ENCODE peak calls at places on chromosomes 2 and 18, in four cellular contexts. J is SK-N-SH, M is HCT116, T is mammary epithelial cell. H is an unnamed sample. For H3K4me1, the result is how much of the 10 kb centered on the place peaks cover.

GRCh38 chr2:219551863-219552381 is 8.1 kb downstream of the TMEM198 start:
- DNase-seq in J (no peak), T (no peak), M (no peak), H (no peak)

GRCh38 chr18:79496237-79496977 is 100.7 kb downstream of the NFATC1 start:
- DNase-seq in J (no peak), M (no peak), T (no peak), H (no peak)

GRCh38 chr2:7269993-7270392 is 352.8 kb downstream of the RNF144A start:
- DNase-seq in J (no peak), M (no peak), T (no peak), H (no peak)

GRCh38 chr2:80300346-80300745 is 4.2 kb downstream of the LRRTM1 start:
- DNase-seq in M (no peak), T (no peak), J (no peak), H (no peak)

GRCh38 chr2:219454217-219454616 is 19.6 kb downstream of the SPEG start:
- DNase-seq in J (no peak), M (no peak), T (peak), H (no peak)

GRCh38 chr2:60317831-60318230 is 235.6 kb downstream of the BCL11A start:
- DNase-seq in T (no peak), M (no peak), J (no peak), H (no peak)

GRCh38 chr2:46669996-46670793 is 190.8 kb downstream of the TMEM247 start:
- DNase-seq in M (no peak), J (no peak), T (peak), H (no peak)

GRCh38 chr2:101672047-101672446 is 25.5 kb upstream of the MAP4K4 start:
- DNase-seq in T (no peak), J (no peak), M (no peak), H (no peak)

GRCh38 chr2:70069049-70069448 is 18.2 kb upstream of the PCBP1 start:
- DNase-seq in T (peak), M (no peak), J (no peak), H (no peak)

GRCh38 chr2:150110548-150110947 is 376.9 kb downstream of the RND3 start:
- DNase-seq in M (no peak), J (no peak), T (peak), H (no peak)

GRCh38 chr18:35460719-35461118 is 37.0 kb downstream of the INO80C start:
- DNase-seq in T (peak), J (no peak), M (no peak), H (no peak)

GRCh38 chr2:102033028-102033749 is 41.4 kb downstream of the IL1R2 start:
- DNase-seq in J (no peak), T (peak), M (no peak), H (peak)

GRCh38 chr2:70083344-70084156 is 3.7 kb upstream of the PCBP1 start:
- DNase-seq in M (peak), J (no peak), T (peak), H (no peak)

GRCh38 chr2:45441571-45441970 is 169.5 kb downstream of the SRBD1 start:
- DNase-seq in J (no peak), T (peak), M (no peak), H (no peak)

GRCh38 chr2:16454621-16455020 is 211.0 kb downstream of the CYRIA start:
- DNase-seq in T (no peak), M (no peak), J (no peak), H (no peak)

GRCh38 chr2:18117592-18117991 is 239.1 kb downstream of the KCNS3 start:
- DNase-seq in J (peak), T (peak), M (peak), H (no peak)

GRCh38 chr18:47881752-47882455 is 48.6 kb downstream of the SMAD2 start:
- DNase-seq in T (peak), J (no peak), M (peak), H (no peak)

GRCh38 chr18:7577706-7578105 is 10.6 kb downstream of the PTPRM start:
- DNase-seq in T (no peak), J (no peak), M (no peak), H (no peak)

GRCh38 chr18:2917255-2918047 is 70.6 kb downstream of the EMILIN2 start:
- DNase-seq in T (no peak), J (no peak), M (no peak), H (no peak)

GRCh38 chr18:75198046-75198445 is 10.9 kb downstream of the PTGR3 start:
- DNase-seq in M (no peak), T (no peak), J (no peak), H (no peak)

GRCh38 chr2:61713457-61713856 is 140.4 kb downstream of the FAM161A start:
- DNase-seq in T (no peak), J (no peak), M (no peak), H (no peak)

GRCh38 chr2:72144412-72144745 is 3.3 kb downstream of the CYP26B1 start:
- DNase-seq in T (no peak), M (no peak), J (no peak), H (peak)

GRCh38 chr18:395481-396250 is 104.8 kb downstream of the COLEC12 start:
- DNase-seq in M (no peak), J (peak), T (no peak), H (no peak)

GRCh38 chr2:218291934-218292699 is at the start of gene TMBIM1:
- DNase-seq in M (no peak), J (no peak), T (peak), H (peak)
- H3K4me1 ChIP-seq in M (under half), J (under half), T (half or more), H (half or more)

GRCh38 chr18:13576598-13576997 is 149.8 kb downstream of the FAM210A start:
- DNase-seq in T (no peak), J (no peak), M (no peak), H (no peak)
- H3K27ac ChIP-seq in T (no peak), J (no peak), M (no peak), H (no peak)

DNA sequence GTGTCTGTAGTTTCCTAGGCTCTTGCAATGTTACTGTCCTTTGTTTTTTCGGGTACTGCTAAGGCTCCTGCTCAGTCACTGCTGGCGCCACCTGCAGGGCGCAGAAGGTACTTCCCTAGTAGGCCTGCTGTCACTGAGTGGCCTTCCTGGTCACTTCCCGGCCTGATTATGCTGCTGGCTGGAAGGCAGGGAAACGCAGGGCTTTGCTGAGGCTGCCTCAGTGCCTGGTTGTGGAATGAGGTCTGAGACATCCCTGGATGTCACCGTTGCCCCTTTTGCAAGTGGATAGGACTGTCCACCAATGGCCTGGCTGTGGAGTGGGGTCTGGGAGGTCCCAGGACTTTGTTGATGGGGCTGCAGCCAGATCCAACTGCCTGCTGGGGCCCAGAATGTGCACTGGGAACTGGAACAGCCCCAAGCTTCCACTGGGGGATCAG is 13.1 kb downstream of the DAW1 start:
- DNase-seq in M (peak), T (peak), J (peak), H (peak)
- TF ChIP-seq CTCF in M (peak), T (peak), J (peak), H (peak)

GRCh38 chr2:98801930-98802329 is 71.0 kb upstream of the MGAT4A start:
- DNase-seq in T (no peak), M (no peak), J (no peak), H (no peak)
- H3K4me1 ChIP-seq in T (under half), M (under half), J (under half), H (under half)

GRCh38 chr18:12009581-12010140 is 28.4 kb downstream of the IMPA2 start:
- DNase-seq in M (no peak), J (no peak), T (no peak), H (no peak)

GRCh38 chr18:12007063-12007462 is 25.8 kb downstream of the IMPA2 start:
- DNase-seq in M (no peak), J (no peak), T (no peak), H (no peak)

GRCh38 chr18:12010187-12010802 is 29.0 kb downstream of the IMPA2 start:
- DNase-seq in M (no peak), T (no peak), J (no peak), H (no peak)

GRCh38 chr18:12008181-12008767 is 27.0 kb downstream of the IMPA2 start:
- DNase-seq in T (no peak), M (no peak), J (no peak), H (no peak)

GRCh38 chr18:12008842-12009580 is 27.7 kb downstream of the IMPA2 start:
- DNase-seq in M (no peak), T (no peak), J (no peak), H (no peak)
- H3K27ac ChIP-seq in M (no peak), T (no peak), J (no peak), H (no peak)

DNA sequence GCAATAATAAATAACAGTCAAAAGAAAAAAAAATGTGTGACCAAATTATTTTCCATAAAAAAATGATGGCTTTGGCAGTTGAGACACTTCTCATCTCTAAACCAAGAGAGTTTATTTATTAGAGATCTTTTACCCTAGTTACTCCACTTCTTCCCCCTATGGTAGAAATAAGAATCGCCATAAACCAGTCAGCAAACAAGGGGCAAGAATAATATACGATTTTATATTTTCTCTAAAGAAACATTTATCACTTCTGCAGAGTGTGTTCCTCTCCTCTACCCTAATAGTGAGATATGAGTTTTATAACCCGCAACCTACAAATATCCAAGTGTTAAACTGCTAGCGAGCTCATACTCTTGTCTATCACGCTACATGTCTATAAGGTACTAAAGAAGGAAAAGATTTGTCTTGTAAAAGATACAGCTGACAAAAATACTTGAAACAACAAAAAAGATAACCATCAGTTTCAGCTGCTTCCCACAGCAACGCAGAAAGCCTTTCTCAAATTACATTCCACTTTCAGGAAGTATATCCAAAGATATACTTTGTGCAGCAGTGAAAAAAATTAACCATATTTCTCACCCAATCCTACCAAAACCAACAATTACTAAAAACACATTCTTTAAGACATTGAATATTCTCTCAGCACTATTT is 2.2 kb downstream of the RNF103 start:
- DNase-seq in M (no peak), J (no peak), T (peak), H (no peak)
- TF ChIP-seq CTCF in M (no peak), J (no peak), T (no peak), H (no peak)

GRCh38 chr18:59087391-59087790 is 52.3 kb upstream of the SEC11C start:
- DNase-seq in T (peak), J (no peak), M (no peak), H (no peak)
- H3K4me1 ChIP-seq in T (under half), J (under half), M (under half), H (under half)

DNA sequence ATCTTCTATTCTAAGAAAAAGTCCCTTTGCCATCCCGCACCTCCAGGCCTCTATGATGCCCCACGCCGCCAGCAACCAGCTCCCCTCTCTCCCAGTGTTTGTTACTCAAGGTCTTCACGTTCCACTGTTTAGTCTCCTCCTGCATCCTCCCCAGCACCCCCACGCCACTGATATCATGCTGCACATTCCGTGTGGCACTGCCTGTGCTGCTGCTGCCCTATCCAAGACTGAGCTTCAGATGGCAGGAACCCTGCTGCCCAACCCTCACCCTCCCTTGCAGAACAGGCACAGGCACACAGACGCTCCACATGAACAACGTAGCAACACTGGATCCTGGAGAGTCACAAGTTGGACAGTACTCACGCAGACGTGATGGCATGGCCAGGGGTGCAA is 35.3 kb downstream of the MYO5B start:
- DNase-seq in M (no peak), J (no peak), T (no peak), H (no peak)
- H3K27ac ChIP-seq in M (peak), J (no peak), T (no peak), H (no peak)